ENCODE peak calls at places on chromosomes 2 and 18, in seven cellular contexts. S is H9, X is IMR-90, V is mesendoderm, A is H1, I is mesenchymal stem cell, Y is trophoblast cell. K is an unnamed sample.

GRCh38 chr2:68548396-68548795 is 81.0 kb downstream of the APLF start:
- DNase-seq in A (no peak), V (no peak), S (no peak), X (peak), Y (peak), I (peak), K (no peak)

GRCh38 chr2:116696223-116696622 is 1118.3 kb upstream of the DDX18 start:
- DNase-seq in X (no peak), Y (no peak), S (no peak), V (no peak), A (no peak), I (no peak), K (no peak)

GRCh38 chr2:100791294-100791935 is 28.5 kb upstream of the NPAS2 start:
- DNase-seq in I (no peak), A (no peak), S (no peak), Y (no peak), X (no peak), V (no peak), K (no peak)

GRCh38 chr2:140308706-140309105 is 1528.5 kb upstream of the NXPH2 start:
- DNase-seq in Y (no peak), A (no peak), I (no peak), V (no peak), S (no peak), X (no peak), K (no peak)

GRCh38 chr18:79912409-79912991 is 39.0 kb downstream of the SLC66A2 start:
- DNase-seq in Y (no peak), S (peak), X (no peak), I (peak), A (no peak), V (peak), K (no peak)

GRCh38 chr2:179898873-179899272 is 37.5 kb upstream of the ZNF385B start:
- DNase-seq in A (peak), X (peak), Y (peak), S (peak), I (peak), V (peak), K (peak)

GRCh38 chr2:11768940-11769339 is 22.5 kb downstream of the LPIN1 start:
- DNase-seq in Y (no peak), A (no peak), V (no peak), S (no peak), I (no peak), X (no peak), K (no peak)

GRCh38 chr2:43419886-43420285 is 176.0 kb downstream of the THADA start:
- DNase-seq in V (no peak), I (no peak), A (no peak), X (no peak), Y (peak), S (no peak), K (no peak)

GRCh38 chr2:1742680-1743395 is 1.5 kb downstream of the PXDN start:
- DNase-seq in Y (peak), V (peak), X (peak), I (peak), A (no peak), S (peak), K (peak)

GRCh38 chr2:130869441-130870160 is 32.9 kb downstream of the ARHGEF4 start:
- DNase-seq in S (no peak), X (no peak), A (no peak), V (no peak), Y (no peak), I (no peak), K (no peak)

GRCh38 chr2:149738771-149739170 is 151.2 kb upstream of the MMADHC start:
- DNase-seq in X (peak), V (no peak), A (no peak), S (no peak), I (no peak), Y (no peak), K (no peak)

GRCh38 chr2:195604723-195605122 is 52.3 kb upstream of the SLC39A10 start:
- DNase-seq in X (no peak), I (no peak), Y (no peak), V (no peak), S (no peak), A (no peak), K (no peak)

GRCh38 chr2:162242586-162243304 is 500 bp downstream of the FAP start:
- DNase-seq in X (peak), S (no peak), Y (peak), I (peak), A (no peak), V (no peak), K (peak)

GRCh38 chr2:169980001-169980400 is 152.7 kb downstream of the UBR3 start:
- DNase-seq in V (no peak), X (no peak), I (peak), S (no peak), Y (no peak), A (no peak), K (no peak)

GRCh38 chr2:141455211-141455826 is 675.5 kb downstream of the LRP1B start:
- DNase-seq in X (no peak), Y (peak), V (peak), A (no peak), I (no peak), S (no peak), K (no peak)

GRCh38 chr18:23134780-23135678 is at the start of gene CABLES1:
- DNase-seq in I (peak), Y (peak), A (no peak), S (peak), X (peak), V (peak), K (peak)

GRCh38 chr2:241532168-241532567 is 23.8 kb upstream of the STK25 start:
- DNase-seq in A (no peak), V (no peak), S (no peak), Y (no peak), I (no peak), X (no peak), K (no peak)
- H4K8ac ChIP-seq in A (peak), V (no peak), S (no peak), Y (no peak), I (no peak), X (no peak), K (no peak)

DNA sequence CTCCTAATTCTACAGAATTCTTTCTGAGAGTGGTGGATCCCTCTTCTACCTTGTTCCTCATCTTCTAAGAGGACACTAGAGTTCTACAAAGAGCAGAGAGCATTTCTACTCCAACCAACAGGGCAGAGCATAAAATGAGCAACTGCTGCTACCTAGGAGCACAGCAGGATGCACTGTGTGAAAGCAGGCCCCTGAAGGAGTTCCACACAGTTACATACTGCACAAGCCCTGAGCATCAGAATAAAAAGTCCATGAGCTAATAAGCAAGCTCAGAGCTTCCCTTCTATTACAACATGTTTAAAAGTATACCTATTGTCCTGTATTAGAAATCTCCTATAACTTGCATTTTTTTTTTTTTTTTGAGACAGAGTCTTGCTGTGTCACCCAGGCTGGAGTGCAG is 8.4 kb downstream of the FHL2 start:
- DNase-seq in I (no peak), S (no peak), Y (no peak), A (no peak), V (no peak), X (no peak), K (no peak)
- H4K8ac ChIP-seq in I (no peak), S (no peak), Y (no peak), A (no peak), V (no peak), X (peak), K (no peak)

GRCh38 chr18:57430983-57431382 is 4.2 kb upstream of the ONECUT2 start:
- DNase-seq in I (no peak), V (peak), X (no peak), Y (no peak), S (no peak), A (no peak), K (peak)
- H4K8ac ChIP-seq in I (no peak), V (no peak), X (no peak), Y (no peak), S (no peak), A (no peak), K (no peak)

GRCh38 chr2:129253461-129253812 is 726.0 kb upstream of the RAB6C start:
- DNase-seq in A (peak), X (no peak), Y (peak), V (peak), S (peak), I (peak), K (peak)

GRCh38 chr2:129252781-129253460 is 726.5 kb upstream of the RAB6C start:
- DNase-seq in Y (no peak), V (no peak), X (no peak), S (no peak), A (no peak), I (no peak), K (no peak)

GRCh38 chr2:129255610-129256313 is 723.7 kb upstream of the RAB6C start:
- DNase-seq in Y (peak), X (no peak), V (no peak), I (no peak), S (no peak), A (no peak), K (no peak)

GRCh38 chr2:129256642-129257041 is 722.8 kb upstream of the RAB6C start:
- DNase-seq in S (no peak), Y (no peak), I (no peak), V (no peak), X (no peak), A (no peak), K (no peak)

DNA sequence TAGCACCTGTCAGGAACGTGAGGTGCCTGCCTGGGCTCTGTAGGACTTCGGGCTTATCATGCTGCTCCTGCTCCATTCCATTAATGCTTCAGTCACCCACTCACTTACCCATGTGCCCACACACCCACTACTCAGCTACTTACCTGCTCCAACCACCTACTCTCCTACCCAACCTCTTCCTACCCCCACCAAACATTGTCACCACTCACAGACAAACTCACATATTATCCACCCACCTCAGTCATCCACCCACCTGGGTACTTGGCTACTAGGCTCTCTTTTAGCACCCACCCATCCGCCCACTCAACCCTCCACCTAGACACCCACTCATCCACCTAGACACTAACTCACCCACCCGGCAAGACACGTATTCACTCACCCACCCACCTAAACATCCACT is 724.7 kb upstream of the RAB6C start:
- DNase-seq in Y (no peak), I (no peak), S (no peak), X (no peak), A (no peak), V (no peak), K (no peak)
- H4K8ac ChIP-seq in Y (no peak), I (no peak), S (no peak), X (no peak), A (no peak), V (no peak), K (no peak)

GRCh38 chr18:49301608-49302007 is 158.8 kb downstream of the DYM start:
- DNase-seq in Y (peak), A (no peak), S (no peak), V (no peak), X (no peak), I (no peak), K (no peak)
- H4K8ac ChIP-seq in Y (no peak), A (no peak), S (no peak), V (no peak), X (no peak), I (no peak), K (no peak)

GRCh38 chr2:31764169-31764568 is 183.4 kb upstream of the SRD5A2 start:
- DNase-seq in I (no peak), A (no peak), S (no peak), V (no peak), Y (no peak), X (no peak), K (no peak)
- H4K8ac ChIP-seq in I (no peak), A (no peak), S (no peak), V (no peak), Y (no peak), X (no peak), K (no peak)

K was measured in neuronal stem cell.